ENCODE peak calls at places on chromosomes 2 and 18, in nine cellular contexts. X, F, Q, R, P, E, W, Z and T are unnamed samples.

GRCh38 chr18:79522451-79523220 is 126.9 kb downstream of the NFATC1 start:
- DNase-seq in X (peak), F (no peak), Q (peak), R (no peak), P (no peak), E (no peak), W (no peak), Z (peak), T (no peak)

GRCh38 chr2:26738481-26738880 is 25.6 kb upstream of the SLC35F6 start:
- DNase-seq in X (no peak), F (no peak), Q (no peak), R (no peak), P (no peak), E (no peak), W (no peak), Z (no peak), T (no peak)

GRCh38 chr2:70922591-70923234 is 13.0 kb upstream of the ATP6V1B1 start:
- DNase-seq in X (no peak), F (no peak), Q (no peak), R (no peak), P (no peak), E (no peak), W (no peak), Z (no peak), T (no peak)

GRCh38 chr2:161250864-161251436 is 57.3 kb upstream of the PSMD14 start:
- DNase-seq in X (peak), F (peak), Q (no peak), R (no peak), P (no peak), E (no peak), W (peak), Z (no peak), T (no peak)

GRCh38 chr18:3498705-3499451 is 48.9 kb downstream of the TGIF1 start:
- DNase-seq in X (no peak), F (peak), Q (no peak), R (no peak), P (peak), E (no peak), W (no peak), Z (peak), T (peak)

GRCh38 chr2:63661076-63661475 is 72.3 kb downstream of the MDH1 start:
- DNase-seq in X (no peak), F (peak), Q (no peak), R (no peak), P (peak), E (no peak), W (no peak), Z (no peak), T (no peak)

GRCh38 chr18:26322892-26323653 is 96.8 kb downstream of the TAF4B start:
- DNase-seq in X (no peak), F (peak), Q (no peak), R (no peak), P (peak), E (no peak), W (no peak), Z (no peak), T (no peak)

GRCh38 chr2:201188449-201188848 is 5.5 kb downstream of the CASP10 start:
- DNase-seq in X (no peak), F (no peak), Q (no peak), R (no peak), P (no peak), E (no peak), W (no peak), Z (no peak), T (no peak)

GRCh38 chr2:20573611-20574422 is 77.1 kb downstream of the HS1BP3 start:
- DNase-seq in X (no peak), F (peak), Q (no peak), R (no peak), P (peak), E (no peak), W (no peak), Z (no peak), T (no peak)

GRCh38 chr2:240643811-240644150 is 18.5 kb downstream of the GPR35 start:
- DNase-seq in X (no peak), F (no peak), Q (no peak), R (no peak), P (no peak), E (no peak), W (no peak), Z (no peak), T (peak)

GRCh38 chr18:48802543-48803428 is 148.0 kb downstream of the SMAD7 start:
- DNase-seq in X (no peak), F (no peak), Q (no peak), R (no peak), P (no peak), E (no peak), W (no peak), Z (no peak), T (no peak)

GRCh38 chr2:242038166-242038927 is 168.8 kb downstream of the RTP5 start:
- DNase-seq in X (no peak), F (no peak), Q (no peak), R (no peak), P (no peak), E (no peak), W (no peak), Z (no peak), T (no peak)

GRCh38 chr2:46780801-46781445 is 134.7 kb downstream of the MCFD2 start:
- DNase-seq in X (no peak), F (peak), Q (no peak), R (no peak), P (peak), E (no peak), W (no peak), Z (no peak), T (no peak)

GRCh38 chr18:73366713-73367112 is 498.9 kb upstream of the NETO1 start:
- DNase-seq in X (no peak), F (no peak), Q (no peak), R (no peak), P (peak), E (no peak), W (no peak), Z (no peak), T (no peak)

GRCh38 chr2:219434718-219435525 is at the start of gene SPEG:
- DNase-seq in X (no peak), F (no peak), Q (no peak), R (no peak), P (no peak), E (no peak), W (no peak), Z (no peak), T (no peak)

GRCh38 chr2:77008925-77009706 is 513.1 kb downstream of the LRRTM4 start:
- DNase-seq in X (no peak), F (no peak), Q (no peak), R (no peak), P (no peak), E (no peak), W (no peak), Z (no peak), T (no peak)